ENCODE peak calls at places on chromosomes 5 and 9, in eight cellular contexts. X, T, I, N, H, S, J and Z are unnamed samples.
A peak's percentile ranks its signal among the peaks of the same experiment; 100 is the strongest.

GRCh38 chr5:181259974-181260719 is 796 bp downstream of the TRIM52 start:
- DNase-seq in X (no peak), T (no peak), I (no peak), N (no peak), H (no peak), S (no peak), J (no peak), Z (no peak)

GRCh38 chr9:130144703-130145102 is 27.5 kb upstream of the NCS1 start:
- DNase-seq in X (no peak), T (no peak), I (no peak), N (no peak), H (no peak), S (no peak), J (no peak), Z (no peak)

GRCh38 chr5:157535042-157535865 is 40.3 kb downstream of the ADAM19 start:
- DNase-seq in X (no peak), T (no peak), I (no peak), N (no peak), H (no peak), S (no peak), J (no peak), Z (no peak)

GRCh38 chr5:32836176-32836575 is 125.1 kb downstream of the NPR3 start:
- DNase-seq in X (no peak), T (no peak), I (no peak), N (no peak), H (no peak), S (no peak), J (no peak), Z (no peak)

GRCh38 chr9:127488946-127489345 is 37.6 kb downstream of the LRSAM1 start:
- DNase-seq in X (no peak), T (no peak), I (no peak), N (no peak), H (no peak), S (no peak), J (no peak), Z (no peak)

GRCh38 chr9:71634753-71635152 is 133.6 kb downstream of the CEMIP2 start:
- DNase-seq in X (no peak), T (no peak), I (no peak), N (no peak), H (no peak), S (no peak), J (no peak), Z (no peak)

GRCh38 chr5:34923694-34924461 is 5.5 kb upstream of the DNAJC21 start:
- DNase-seq in X (no peak), T (peak; percentile 0), I (no peak), N (peak; percentile 4), H (no peak), S (no peak), J (no peak), Z (peak; percentile 91)

GRCh38 chr5:42908086-42908485 is 96.4 kb upstream of the SELENOP start:
- DNase-seq in X (no peak), T (no peak), I (no peak), N (no peak), H (no peak), S (no peak), J (no peak), Z (no peak)

GRCh38 chr9:114671605-114672004 is 10.4 kb downstream of the TEX48 start:
- DNase-seq in X (no peak), T (no peak), I (no peak), N (no peak), H (no peak), S (no peak), J (peak; percentile 27), Z (no peak)

GRCh38 chr5:82162568-82162967 is 115.6 kb downstream of the RPS23 start:
- DNase-seq in X (no peak), T (no peak), I (no peak), N (no peak), H (no peak), S (no peak), J (no peak), Z (no peak)

GRCh38 chr5:10461904-10462542 is 20.3 kb downstream of the ROPN1L start:
- DNase-seq in X (no peak), T (no peak), I (no peak), N (no peak), H (no peak), S (no peak), J (no peak), Z (no peak)

GRCh38 chr5:159481751-159482150 is 151.5 kb upstream of the IL12B start:
- DNase-seq in X (no peak), T (no peak), I (no peak), N (no peak), H (no peak), S (no peak), J (no peak), Z (peak; percentile 53)

GRCh38 chr5:135813758-135814157 is 20.7 kb upstream of the SLC25A48 start:
- DNase-seq in X (no peak), T (no peak), I (no peak), N (no peak), H (no peak), S (no peak), J (no peak), Z (no peak)

GRCh38 chr9:97307091-97307490 is 368 bp upstream of the CCDC180 start:
- DNase-seq in X (no peak), T (no peak), I (peak; percentile 76), N (no peak), H (no peak), S (no peak), J (no peak), Z (peak; percentile 21)